ENCODE peak calls at places on chromosome 9, in seven cellular contexts. S is retinal pigment epithelial cell; K is HCT116; J is nephron progenitor cell; W is activated T-cell treated with anti-CD3 and anti-CD28 coated beads for 1 hour; F is activated T-helper 9 cell treated with anti-CD3 and anti-CD28 coated beads, Interleukin-2, amount 50 U/mL, for 16 hours; P is CD8-positive, alpha-beta memory T cell. O is an unnamed sample.

GRCh38 chr9:104177003-104177611 is 83.0 kb downstream of the SMC2 start:
- DNase-seq in S (peak), K (peak), J (no peak), W (no peak), F (no peak), P (no peak), O (no peak)

GRCh38 chr9:108081112-108081511 is 591.5 kb upstream of the KLF4 start:
- DNase-seq in S (no peak), K (no peak), J (no peak), W (no peak), F (no peak), P (no peak), O (no peak)

GRCh38 chr9:132927704-132928103 is 16.7 kb downstream of the TSC1 start:
- DNase-seq in S (no peak), K (no peak), J (no peak), W (no peak), F (no peak), P (no peak), O (no peak)

GRCh38 chr9:133423216-133423615 is 1.0 kb downstream of the ADAMTS13 start:
- DNase-seq in S (no peak), K (no peak), J (no peak), W (no peak), F (no peak), P (no peak), O (no peak)

GRCh38 chr9:14866200-14866749 is 44.0 kb downstream of the FREM1 start:
- DNase-seq in S (no peak), K (no peak), J (no peak), W (no peak), F (no peak), P (no peak), O (no peak)

GRCh38 chr9:18490591-18491370 is 16.8 kb downstream of the ADAMTSL1 start:
- DNase-seq in S (peak), K (no peak), J (no peak), W (no peak), F (no peak), P (no peak), O (no peak)

GRCh38 chr9:2274762-2275161 is 259.6 kb downstream of the SMARCA2 start:
- DNase-seq in S (no peak), K (no peak), J (no peak), W (no peak), F (no peak), P (no peak), O (no peak)

GRCh38 chr9:34991833-34992375 is 2.4 kb downstream of the DNAJB5 start:
- DNase-seq in S (no peak), K (peak), J (peak), W (no peak), F (no peak), P (no peak), O (peak)

GRCh38 chr9:8208465-8208864 is 408.9 kb upstream of the DMAC1 start:
- DNase-seq in S (no peak), K (no peak), J (no peak), W (no peak), F (no peak), P (no peak), O (no peak)

GRCh38 chr9:29211681-29212589 is 1638.7 kb upstream of the C9orf72 start:
- DNase-seq in S (no peak), K (no peak), J (peak), W (peak), F (no peak), P (peak), O (no peak)

GRCh38 chr9:111648066-111648465 is 13.3 kb upstream of the GNG10 start:
- DNase-seq in S (no peak), K (no peak), J (no peak), W (no peak), F (no peak), P (no peak), O (no peak)

O was measured in CD8-positive, alpha-beta T cell.